ENCODE peak calls at places on chromosomes 7 and 10, in five cellular contexts. X, N, Z, P and D are unnamed samples.
A peak's percentile ranks its signal among the peaks of the same experiment; 100 is the strongest.

GRCh38 chr10:60428387-60428737 is 38.7 kb upstream of the ANK3 start:
- DNase-seq in P (no peak), Z (no peak), X (no peak), N (no peak), D (no peak)

GRCh38 chr10:100101526-100102076 is 19.9 kb upstream of the CPN1 start:
- DNase-seq in Z (no peak), X (peak; percentile 4), N (no peak), P (peak; percentile 8), D (no peak)

GRCh38 chr10:15238553-15239335 is 70.3 kb upstream of the NMT2 start:
- DNase-seq in X (no peak), N (no peak), P (no peak), Z (no peak), D (no peak)

GRCh38 chr10:44280211-44280610 is 104.7 kb downstream of the CXCL12 start:
- DNase-seq in X (no peak), P (no peak), N (no peak), Z (no peak), D (no peak)

GRCh38 chr7:73830872-73831655 is at the start of gene CLDN4:
- DNase-seq in Z (peak; percentile 49), P (peak; percentile 94), N (no peak), X (no peak), D (no peak)

GRCh38 chr7:18978108-18978495 is 139.3 kb downstream of the TWIST1 start:
- DNase-seq in Z (no peak), X (peak; percentile 85), P (no peak), N (no peak), D (no peak)

GRCh38 chr7:32062150-32062549 is 8.1 kb downstream of the PDE1C start:
- DNase-seq in N (peak; percentile 79), Z (no peak), X (peak; percentile 64), P (peak; percentile 51), D (no peak)

GRCh38 chr10:110568055-110568735 is 700 bp downstream of the SMC3 start:
- DNase-seq in Z (no peak), P (peak; percentile 39), X (peak; percentile 33), N (peak; percentile 78), D (peak; percentile 60)

GRCh38 chr7:150897502-150898474 is 45.5 kb downstream of the AOC1 start:
- DNase-seq in N (no peak), Z (no peak), X (no peak), P (peak; percentile 37), D (no peak)

GRCh38 chr7:50560865-50561351 is 4.3 kb downstream of the DDC start:
- DNase-seq in P (no peak), Z (no peak), X (no peak), N (no peak), D (no peak)

GRCh38 chr7:51162724-51163329 is 153.8 kb downstream of the COBL start:
- DNase-seq in P (peak; percentile 77), Z (peak; percentile 83), X (peak; percentile 72), N (no peak), D (peak; percentile 54)

GRCh38 chr7:83271212-83272099 is 108.8 kb upstream of the PCLO start:
- DNase-seq in N (no peak), Z (peak; percentile 24), P (no peak), X (peak; percentile 22), D (no peak)

GRCh38 chr7:5599543-5600200 is 176.0 kb upstream of the TNRC18 start:
- DNase-seq in N (no peak), Z (no peak), P (no peak), X (no peak), D (no peak)

GRCh38 chr7:74324499-74325229 is 35.5 kb downstream of the CLIP2 start:
- DNase-seq in Z (no peak), P (peak; percentile 23), N (no peak), X (no peak), D (no peak)

GRCh38 chr10:22325948-22326702 is 5.2 kb downstream of the BMI1 start:
- DNase-seq in N (no peak), X (peak; percentile 22), Z (no peak), P (no peak), D (no peak)

GRCh38 chr7:79893991-79894390 is 240.6 kb upstream of the GNAI1 start:
- DNase-seq in Z (no peak), X (no peak), P (no peak), N (no peak), D (no peak)

GRCh38 chr7:50379082-50379481 is 71.1 kb downstream of the FIGNL1 start:
- DNase-seq in P (no peak), N (no peak), Z (no peak), X (peak; percentile 98), D (no peak)

GRCh38 chr7:33091641-33092191 is 17.5 kb downstream of the RP9 start:
- DNase-seq in X (no peak), N (no peak), P (no peak), Z (no peak), D (no peak)

GRCh38 chr7:104366390-104366789 is 38.0 kb downstream of the LHFPL3 start:
- DNase-seq in N (no peak), Z (no peak), P (no peak), X (no peak), D (no peak)

GRCh38 chr7:94669773-94670495 is 14.0 kb upstream of the SGCE start:
- DNase-seq in P (no peak), Z (no peak), N (no peak), X (no peak), D (no peak)

GRCh38 chr10:126902157-126902556 is 3.1 kb upstream of the DOCK1 start:
- DNase-seq in X (peak; percentile 91), Z (no peak), N (peak; percentile 48), P (no peak), D (no peak)

GRCh38 chr10:46544989-46545791 is 11.3 kb downstream of the GPRIN2 start:
- DNase-seq in X (peak; percentile 44), P (peak; percentile 18), N (peak; percentile 74), Z (no peak), D (no peak)

GRCh38 chr10:117005454-117006055 is 568 bp upstream of the SHTN1 start:
- DNase-seq in X (peak; percentile 1), N (no peak), P (peak; percentile 9), Z (peak; percentile 26), D (no peak)

GRCh38 chr10:75825220-75825619 is 393.8 kb downstream of the LRMDA start:
- DNase-seq in Z (no peak), X (no peak), N (no peak), P (no peak), D (no peak)

GRCh38 chr7:80078159-80078731 is 56.4 kb upstream of the GNAI1 start:
- DNase-seq in X (peak; percentile 25), P (no peak), N (no peak), Z (no peak), D (no peak)

GRCh38 chr7:45646996-45647411 is 72.8 kb downstream of the ADCY1 start:
- DNase-seq in N (no peak), X (no peak), P (no peak), Z (no peak), D (no peak)

GRCh38 chr10:124217906-124218769 is 124.7 kb upstream of the CHST15 start:
- DNase-seq in P (no peak), X (peak; percentile 64), N (no peak), Z (no peak), D (no peak)

GRCh38 chr10:97494151-97494550 is 4.1 kb downstream of the MMS19 start:
- DNase-seq in N (no peak), X (no peak), P (no peak), Z (no peak), D (no peak)

GRCh38 chr7:77866791-77867190 is 68.2 kb downstream of the PHTF2 start:
- DNase-seq in N (no peak), Z (no peak), X (peak; percentile 58), P (no peak), D (no peak)

GRCh38 chr10:133237241-133238065 is at the start of gene VENTX:
- DNase-seq in X (no peak), Z (no peak), P (no peak), N (no peak), D (no peak)

GRCh38 chr7:38410056-38410455 is 136.6 kb upstream of the TARP start:
- DNase-seq in N (no peak), Z (no peak), X (no peak), P (no peak), D (no peak)

GRCh38 chr10:123891147-123892011 is at the start of gene CPXM2:
- DNase-seq in X (no peak), N (peak; percentile 81), P (no peak), Z (no peak), D (no peak)

GRCh38 chr10:71401056-71401455 is 4.3 kb downstream of the CDH23 start:
- DNase-seq in X (no peak), Z (no peak), P (no peak), N (no peak), D (no peak)

GRCh38 chr10:102811346-102811745 is 25.9 kb downstream of the CYP17A1 start:
- DNase-seq in N (no peak), P (no peak), X (no peak), Z (no peak), D (no peak)
- H3K36me3 ChIP-seq in N (no peaks in the 10 kb centered on the region), P (peaks cover 31% of the 10 kb centered on the region), X (peaks cover 11% of the 10 kb centered on the region), Z (peaks cover 49% of the 10 kb centered on the region), D (peaks cover 7% of the 10 kb centered on the region)

GRCh38 chr7:28599411-28599810 is 187.1 kb downstream of the CREB5 start:
- DNase-seq in N (no peak), P (no peak), Z (no peak), X (no peak), D (no peak)
- H3K4me3 ChIP-seq in N (no peak overlapping the region), P (no peak overlapping the region), Z (no peak overlapping the region), X (no peak overlapping the region), D (no peak overlapping the region)

GRCh38 chr10:131843881-131844284 is 56.9 kb upstream of the PPP2R2D start:
- DNase-seq in N (peak; percentile 69), X (no peak), P (no peak), Z (no peak), D (no peak)
- H3K9me3 ChIP-seq in N (no peaks in the 10 kb centered on the region), X (peaks cover 17% of the 10 kb centered on the region), P (no peaks in the 10 kb centered on the region), Z (no peaks in the 10 kb centered on the region), D (no peaks in the 10 kb centered on the region)

DNA sequence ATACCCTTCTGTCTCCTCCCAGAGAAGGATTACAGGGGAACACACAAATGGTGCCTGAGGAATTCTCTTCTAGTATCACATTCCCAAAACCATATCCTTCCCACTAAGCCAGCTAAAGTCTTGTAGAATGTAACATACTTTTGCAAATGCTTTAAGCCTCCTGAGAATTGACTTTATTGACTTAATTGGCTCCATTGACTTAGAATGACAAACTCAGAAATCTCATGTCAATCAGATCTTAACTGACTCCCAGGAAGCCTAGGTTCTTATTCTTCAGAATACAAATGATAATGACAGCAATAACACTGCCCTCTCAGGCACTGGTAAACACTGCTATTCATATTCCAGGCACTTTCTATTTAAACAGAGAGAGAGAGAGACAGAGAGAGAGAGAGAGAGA is 356.9 kb upstream of the PRKCQ start:
- DNase-seq in N (no peak), Z (no peak), X (no peak), P (no peak), D (no peak)
- H3K36me3 ChIP-seq in N (no peaks in the 10 kb centered on the region), Z (no peaks in the 10 kb centered on the region), X (no peaks in the 10 kb centered on the region), P (no peaks in the 10 kb centered on the region), D (no peaks in the 10 kb centered on the region)

GRCh38 chr7:64888561-64888900 is 14.5 kb upstream of the ZNF273 start:
- DNase-seq in X (no peak), Z (no peak), N (no peak), P (no peak), D (no peak)
- H3K4me3 ChIP-seq in X (peak overlapping the region; percentile 18), Z (peak overlapping the region; percentile 45), N (no peak overlapping the region), P (peak overlapping the region; percentile 30), D (peak overlapping the region; percentile 62)

GRCh38 chr7:97008275-97008917 is 3.0 kb downstream of the DLX6 start:
- DNase-seq in N (no peak), Z (no peak), P (no peak), X (no peak), D (no peak)
- H3K9me3 ChIP-seq in N (peaks cover 2% of the 10 kb centered on the region), Z (peaks cover 3% of the 10 kb centered on the region), P (no peaks in the 10 kb centered on the region), X (peaks cover 4% of the 10 kb centered on the region), D (no peaks in the 10 kb centered on the region)

GRCh38 chr7:12474035-12474434 is 70.4 kb upstream of the VWDE start:
- DNase-seq in X (no peak), Z (no peak), P (no peak), N (no peak), D (no peak)
- H3K36me3 ChIP-seq in X (no peaks in the 10 kb centered on the region), Z (no peaks in the 10 kb centered on the region), P (no peaks in the 10 kb centered on the region), N (no peaks in the 10 kb centered on the region), D (no peaks in the 10 kb centered on the region)